ENCODE peak calls at places on chromosomes 11 and 22, in nine cellular contexts. One of them, this sample, is unnamed.

GRCh38 chr11:130023204-130023603 is 20.6 kb upstream of the PRDM10 start:
- DNase-seq in NCI-H2081: no peak
- DNase-seq in G401: no peak
- DNase-seq in stimulated activated CD8-positive, alpha-beta memory T cell treated with anti-CD3 and anti-CD28 coated beads, Interleukin-7, amount 100 ng/mL, for 24 hours: no peak
- DNase-seq in NCI-H1417: no peak
- DNase-seq in foreskin keratinocyte: peak
- DNase-seq in kidney tubule cell: peak
- DNase-seq in 8988T: peak
- DNase-seq in GM13977: peak
- DNase-seq in this sample: peak

GRCh38 chr11:122706261-122706660 is 50.7 kb downstream of the UBASH3B start:
- DNase-seq in NCI-H2081: no peak
- DNase-seq in G401: no peak
- DNase-seq in stimulated activated CD8-positive, alpha-beta memory T cell treated with anti-CD3 and anti-CD28 coated beads, Interleukin-7, amount 100 ng/mL, for 24 hours: no peak
- DNase-seq in NCI-H1417: no peak
- DNase-seq in foreskin keratinocyte: no peak
- DNase-seq in kidney tubule cell: peak
- DNase-seq in 8988T: no peak
- DNase-seq in GM13977: no peak
- DNase-seq in this sample: peak

GRCh38 chr22:37290737-37291136 is 8.4 kb downstream of the CYTH4 start:
- DNase-seq in NCI-H2081: no peak
- DNase-seq in G401: no peak
- DNase-seq in stimulated activated CD8-positive, alpha-beta memory T cell treated with anti-CD3 and anti-CD28 coated beads, Interleukin-7, amount 100 ng/mL, for 24 hours: no peak
- DNase-seq in NCI-H1417: no peak
- DNase-seq in foreskin keratinocyte: no peak
- DNase-seq in kidney tubule cell: peak
- DNase-seq in 8988T: no peak
- DNase-seq in GM13977: no peak
- DNase-seq in this sample: no peak

GRCh38 chr22:30226192-30226832 is 20.2 kb downstream of the LIF start:
- DNase-seq in NCI-H2081: no peak
- DNase-seq in G401: no peak
- DNase-seq in stimulated activated CD8-positive, alpha-beta memory T cell treated with anti-CD3 and anti-CD28 coated beads, Interleukin-7, amount 100 ng/mL, for 24 hours: no peak
- DNase-seq in NCI-H1417: no peak
- DNase-seq in foreskin keratinocyte: no peak
- DNase-seq in kidney tubule cell: peak
- DNase-seq in 8988T: no peak
- DNase-seq in GM13977: no peak
- DNase-seq in this sample: peak

GRCh38 chr11:78514922-78515502 is 59.7 kb downstream of the NARS2 start:
- DNase-seq in NCI-H2081: no peak
- DNase-seq in G401: no peak
- DNase-seq in stimulated activated CD8-positive, alpha-beta memory T cell treated with anti-CD3 and anti-CD28 coated beads, Interleukin-7, amount 100 ng/mL, for 24 hours: no peak
- DNase-seq in NCI-H1417: no peak
- DNase-seq in foreskin keratinocyte: no peak
- DNase-seq in kidney tubule cell: no peak
- DNase-seq in 8988T: no peak
- DNase-seq in GM13977: no peak
- DNase-seq in this sample: no peak

GRCh38 chr22:35359380-35360065 is 21.4 kb upstream of the HMOX1 start:
- DNase-seq in NCI-H2081: no peak
- DNase-seq in G401: no peak
- DNase-seq in stimulated activated CD8-positive, alpha-beta memory T cell treated with anti-CD3 and anti-CD28 coated beads, Interleukin-7, amount 100 ng/mL, for 24 hours: no peak
- DNase-seq in NCI-H1417: no peak
- DNase-seq in foreskin keratinocyte: no peak
- DNase-seq in kidney tubule cell: peak
- DNase-seq in 8988T: no peak
- DNase-seq in GM13977: no peak
- DNase-seq in this sample: peak

GRCh38 chr11:100776212-100776896 is 89.3 kb downstream of the ARHGAP42 start:
- DNase-seq in NCI-H2081: no peak
- DNase-seq in G401: no peak
- DNase-seq in stimulated activated CD8-positive, alpha-beta memory T cell treated with anti-CD3 and anti-CD28 coated beads, Interleukin-7, amount 100 ng/mL, for 24 hours: no peak
- DNase-seq in NCI-H1417: no peak
- DNase-seq in foreskin keratinocyte: peak
- DNase-seq in kidney tubule cell: peak
- DNase-seq in 8988T: no peak
- DNase-seq in GM13977: no peak
- DNase-seq in this sample: peak

GRCh38 chr11:63670738-63671321 is 346 bp downstream of the ATL3 start:
- DNase-seq in NCI-H2081: peak
- DNase-seq in G401: peak
- DNase-seq in stimulated activated CD8-positive, alpha-beta memory T cell treated with anti-CD3 and anti-CD28 coated beads, Interleukin-7, amount 100 ng/mL, for 24 hours: no peak
- DNase-seq in NCI-H1417: peak
- DNase-seq in foreskin keratinocyte: no peak
- DNase-seq in kidney tubule cell: peak
- DNase-seq in 8988T: peak
- DNase-seq in GM13977: peak
- DNase-seq in this sample: peak

GRCh38 chr11:23226331-23226909 is 366.1 kb upstream of the CCDC179 start:
- DNase-seq in NCI-H2081: no peak
- DNase-seq in G401: no peak
- DNase-seq in stimulated activated CD8-positive, alpha-beta memory T cell treated with anti-CD3 and anti-CD28 coated beads, Interleukin-7, amount 100 ng/mL, for 24 hours: no peak
- DNase-seq in NCI-H1417: no peak
- DNase-seq in foreskin keratinocyte: no peak
- DNase-seq in kidney tubule cell: no peak
- DNase-seq in 8988T: no peak
- DNase-seq in GM13977: no peak
- DNase-seq in this sample: no peak

GRCh38 chr22:36201630-36202312 is at the start of gene APOL4:
- DNase-seq in NCI-H2081: no peak
- DNase-seq in G401: peak
- DNase-seq in stimulated activated CD8-positive, alpha-beta memory T cell treated with anti-CD3 and anti-CD28 coated beads, Interleukin-7, amount 100 ng/mL, for 24 hours: no peak
- DNase-seq in NCI-H1417: peak
- DNase-seq in foreskin keratinocyte: no peak
- DNase-seq in kidney tubule cell: no peak
- DNase-seq in 8988T: no peak
- DNase-seq in GM13977: no peak
- DNase-seq in this sample: no peak

GRCh38 chr11:110883266-110883665 is 171.0 kb upstream of the ARHGAP20 start:
- DNase-seq in NCI-H2081: no peak
- DNase-seq in G401: no peak
- DNase-seq in stimulated activated CD8-positive, alpha-beta memory T cell treated with anti-CD3 and anti-CD28 coated beads, Interleukin-7, amount 100 ng/mL, for 24 hours: no peak
- DNase-seq in NCI-H1417: no peak
- DNase-seq in foreskin keratinocyte: no peak
- DNase-seq in kidney tubule cell: no peak
- DNase-seq in 8988T: no peak
- DNase-seq in GM13977: no peak
- DNase-seq in this sample: no peak

GRCh38 chr11:118484405-118484804 is 42.9 kb upstream of the TTC36 start:
- DNase-seq in NCI-H2081: no peak
- DNase-seq in G401: no peak
- DNase-seq in stimulated activated CD8-positive, alpha-beta memory T cell treated with anti-CD3 and anti-CD28 coated beads, Interleukin-7, amount 100 ng/mL, for 24 hours: no peak
- DNase-seq in NCI-H1417: no peak
- DNase-seq in foreskin keratinocyte: no peak
- DNase-seq in kidney tubule cell: no peak
- DNase-seq in 8988T: no peak
- DNase-seq in GM13977: no peak
- DNase-seq in this sample: no peak

GRCh38 chr11:126007263-126007662 is 55.4 kb downstream of the CDON start:
- DNase-seq in NCI-H2081: no peak
- DNase-seq in G401: no peak
- DNase-seq in stimulated activated CD8-positive, alpha-beta memory T cell treated with anti-CD3 and anti-CD28 coated beads, Interleukin-7, amount 100 ng/mL, for 24 hours: no peak
- DNase-seq in NCI-H1417: no peak
- DNase-seq in foreskin keratinocyte: peak
- DNase-seq in kidney tubule cell: peak
- DNase-seq in 8988T: no peak
- DNase-seq in GM13977: no peak
- DNase-seq in this sample: no peak

GRCh38 chr11:75244052-75244814 is 3.7 kb downstream of the TPBGL start:
- DNase-seq in NCI-H2081: no peak
- DNase-seq in G401: no peak
- DNase-seq in stimulated activated CD8-positive, alpha-beta memory T cell treated with anti-CD3 and anti-CD28 coated beads, Interleukin-7, amount 100 ng/mL, for 24 hours: no peak
- DNase-seq in NCI-H1417: no peak
- DNase-seq in foreskin keratinocyte: no peak
- DNase-seq in kidney tubule cell: no peak
- DNase-seq in 8988T: no peak
- DNase-seq in GM13977: no peak
- DNase-seq in this sample: no peak

GRCh38 chr22:29626497-29627195 is 23.2 kb downstream of the NF2 start:
- DNase-seq in NCI-H2081: no peak
- DNase-seq in G401: no peak
- DNase-seq in stimulated activated CD8-positive, alpha-beta memory T cell treated with anti-CD3 and anti-CD28 coated beads, Interleukin-7, amount 100 ng/mL, for 24 hours: no peak
- DNase-seq in NCI-H1417: no peak
- DNase-seq in foreskin keratinocyte: peak
- DNase-seq in kidney tubule cell: peak
- DNase-seq in 8988T: no peak
- DNase-seq in GM13977: no peak
- DNase-seq in this sample: peak

GRCh38 chr22:38645430-38645829 is 10.8 kb downstream of the FAM227A start:
- DNase-seq in NCI-H2081: no peak
- DNase-seq in G401: no peak
- DNase-seq in stimulated activated CD8-positive, alpha-beta memory T cell treated with anti-CD3 and anti-CD28 coated beads, Interleukin-7, amount 100 ng/mL, for 24 hours: no peak
- DNase-seq in NCI-H1417: no peak
- DNase-seq in foreskin keratinocyte: peak
- DNase-seq in kidney tubule cell: no peak
- DNase-seq in 8988T: no peak
- DNase-seq in GM13977: no peak
- DNase-seq in this sample: no peak

GRCh38 chr11:130211144-130211543 is 51.6 kb downstream of the ST14 start:
- DNase-seq in NCI-H2081: no peak
- DNase-seq in G401: no peak
- DNase-seq in stimulated activated CD8-positive, alpha-beta memory T cell treated with anti-CD3 and anti-CD28 coated beads, Interleukin-7, amount 100 ng/mL, for 24 hours: no peak
- DNase-seq in NCI-H1417: no peak
- DNase-seq in foreskin keratinocyte: no peak
- DNase-seq in kidney tubule cell: no peak
- DNase-seq in 8988T: peak
- DNase-seq in GM13977: no peak
- DNase-seq in this sample: no peak

GRCh38 chr22:45506961-45507360 is 4.3 kb downstream of the FBLN1 start:
- DNase-seq in NCI-H2081: no peak
- DNase-seq in G401: no peak
- DNase-seq in stimulated activated CD8-positive, alpha-beta memory T cell treated with anti-CD3 and anti-CD28 coated beads, Interleukin-7, amount 100 ng/mL, for 24 hours: no peak
- DNase-seq in NCI-H1417: no peak
- DNase-seq in foreskin keratinocyte: no peak
- DNase-seq in kidney tubule cell: no peak
- DNase-seq in 8988T: no peak
- DNase-seq in GM13977: no peak
- DNase-seq in this sample: no peak

GRCh38 chr22:27801616-27802388 is at the start of gene MN1:
- DNase-seq in NCI-H2081: no peak
- DNase-seq in G401: peak
- DNase-seq in stimulated activated CD8-positive, alpha-beta memory T cell treated with anti-CD3 and anti-CD28 coated beads, Interleukin-7, amount 100 ng/mL, for 24 hours: peak
- DNase-seq in NCI-H1417: peak
- DNase-seq in foreskin keratinocyte: peak
- DNase-seq in kidney tubule cell: peak
- DNase-seq in 8988T: peak
- DNase-seq in GM13977: peak
- DNase-seq in this sample: no peak

GRCh38 chr11:62401781-62402180 is 17.1 kb upstream of the SCGB1A1 start:
- DNase-seq in NCI-H2081: no peak
- DNase-seq in G401: no peak
- DNase-seq in stimulated activated CD8-positive, alpha-beta memory T cell treated with anti-CD3 and anti-CD28 coated beads, Interleukin-7, amount 100 ng/mL, for 24 hours: no peak
- DNase-seq in NCI-H1417: no peak
- DNase-seq in foreskin keratinocyte: no peak
- DNase-seq in kidney tubule cell: no peak
- DNase-seq in 8988T: peak
- DNase-seq in GM13977: no peak
- DNase-seq in this sample: no peak

GRCh38 chr11:69881467-69882269 is 62.5 kb upstream of the FGF3 start:
- DNase-seq in NCI-H2081: no peak
- DNase-seq in G401: no peak
- DNase-seq in stimulated activated CD8-positive, alpha-beta memory T cell treated with anti-CD3 and anti-CD28 coated beads, Interleukin-7, amount 100 ng/mL, for 24 hours: no peak
- DNase-seq in NCI-H1417: no peak
- DNase-seq in foreskin keratinocyte: no peak
- DNase-seq in kidney tubule cell: no peak
- DNase-seq in 8988T: no peak
- DNase-seq in GM13977: no peak
- DNase-seq in this sample: no peak

GRCh38 chr11:80182906-80183305 is 742.1 kb upstream of the TENM4 start:
- DNase-seq in NCI-H2081: no peak
- DNase-seq in G401: no peak
- DNase-seq in stimulated activated CD8-positive, alpha-beta memory T cell treated with anti-CD3 and anti-CD28 coated beads, Interleukin-7, amount 100 ng/mL, for 24 hours: no peak
- DNase-seq in NCI-H1417: no peak
- DNase-seq in foreskin keratinocyte: no peak
- DNase-seq in kidney tubule cell: peak
- DNase-seq in 8988T: no peak
- DNase-seq in GM13977: no peak
- DNase-seq in this sample: peak